ENCODE peak calls at places on chromosomes 2 and 18, in nine cellular contexts. G is C1 segment of cervical spinal cord; B is astrocyte of the cerebellum; U is A172; W is ovary; T is effector memory CD4-positive, alpha-beta T cell; F is stimulated activated effector memory CD8-positive, alpha-beta T cell treated with anti-CD3 and anti-CD28 coated beads, Interleukin-12 subunit alpha, Interleukin-12 subunit beta, amount 100 ng/mL, for 72 hours; J is NCI-H2029 treated with DMSO at 0.1 percent for 48 hours; E is KBM-7. L is an unnamed sample.

GRCh38 chr18:2948038-2948437 is 64.9 kb downstream of the LPIN2 start:
- DNase-seq in B (peak), T (no peak), J (no peak), W (no peak), F (no peak), G (no peak), U (peak), E (peak), L (no peak)

GRCh38 chr2:160428425-160428763 is 65.2 kb downstream of the RBMS1 start:
- DNase-seq in W (no peak), B (no peak), F (no peak), G (no peak), E (peak), J (no peak), U (no peak), T (no peak), L (no peak)

GRCh38 chr18:37253424-37254255 is 312.0 kb downstream of the CELF4 start:
- DNase-seq in W (no peak), F (no peak), J (no peak), G (no peak), U (no peak), E (no peak), T (no peak), B (no peak), L (no peak)

GRCh38 chr2:201151127-201152074 is 31.5 kb upstream of the CASP10 start:
- DNase-seq in J (no peak), F (no peak), B (peak), W (no peak), G (no peak), T (no peak), E (peak), U (peak), L (no peak)

GRCh38 chr2:26710743-26711456 is 18.4 kb downstream of the KCNK3 start:
- DNase-seq in B (no peak), J (no peak), T (no peak), G (no peak), F (no peak), E (no peak), U (no peak), W (no peak), L (no peak)

GRCh38 chr2:105454801-105455485 is 56.1 kb upstream of the FHL2 start:
- DNase-seq in E (peak), G (no peak), T (no peak), U (peak), W (peak), B (peak), J (no peak), F (no peak), L (no peak)

GRCh38 chr18:53567935-53568574 is 656.4 kb downstream of the MBD2 start:
- DNase-seq in B (peak), W (no peak), T (no peak), E (peak), J (no peak), G (no peak), F (no peak), U (peak), L (no peak)

GRCh38 chr2:96143848-96144480 is 1.3 kb downstream of the DUSP2 start:
- DNase-seq in F (peak), U (no peak), E (no peak), W (peak), T (no peak), J (no peak), G (no peak), B (no peak), L (peak)

GRCh38 chr2:27964067-27964466 is 73.5 kb downstream of the BABAM2 start:
- DNase-seq in B (no peak), E (no peak), G (no peak), J (no peak), T (no peak), W (no peak), F (no peak), U (no peak), L (no peak)

GRCh38 chr2:72887836-72888437 is 729 bp downstream of the SPR start:
- DNase-seq in U (peak), W (peak), J (peak), F (peak), T (no peak), G (peak), E (peak), B (peak), L (peak)

GRCh38 chr2:28293416-28293815 is 99.2 kb upstream of the FOSL2 start:
- DNase-seq in U (no peak), F (no peak), W (no peak), T (no peak), J (no peak), G (no peak), B (no peak), E (no peak), L (no peak)

GRCh38 chr2:231683292-231683898 is 24.9 kb upstream of the PTMA start:
- DNase-seq in B (no peak), T (no peak), F (no peak), W (no peak), J (no peak), U (no peak), E (no peak), G (no peak), L (no peak)

GRCh38 chr2:31240406-31241365 is 6.7 kb downstream of the EHD3 start:
- DNase-seq in U (no peak), B (no peak), T (no peak), J (no peak), W (no peak), E (no peak), F (no peak), G (no peak), L (no peak)

GRCh38 chr2:43488737-43489136 is 107.1 kb downstream of the THADA start:
- DNase-seq in F (no peak), W (no peak), E (no peak), B (no peak), G (no peak), T (no peak), U (no peak), J (no peak), L (no peak)

GRCh38 chr2:200456567-200456966 is 53.3 kb downstream of the KCTD18 start:
- DNase-seq in U (no peak), G (no peak), F (no peak), W (no peak), T (no peak), B (no peak), E (no peak), J (no peak), L (no peak)

GRCh38 chr2:3470856-3471737 is 48.2 kb downstream of the ADI1 start:
- DNase-seq in U (peak), F (no peak), W (no peak), G (no peak), B (no peak), T (no peak), E (no peak), J (no peak), L (no peak)

GRCh38 chr2:7191927-7192326 is 274.7 kb downstream of the RNF144A start:
- DNase-seq in F (no peak), U (peak), J (no peak), E (no peak), B (peak), T (no peak), G (no peak), W (no peak), L (no peak)

GRCh38 chr2:162465430-162465829 is 121.5 kb downstream of the GCA start:
- DNase-seq in G (no peak), F (no peak), E (no peak), T (no peak), B (no peak), W (no peak), U (no peak), J (no peak), L (no peak)

GRCh38 chr18:8114480-8114879 is 494.8 kb upstream of the RAB12 start:
- DNase-seq in T (no peak), J (no peak), F (no peak), E (no peak), W (no peak), G (no peak), B (no peak), U (no peak), L (no peak)

GRCh38 chr2:228841877-228842276 is 429.2 kb downstream of the PID1 start:
- DNase-seq in E (no peak), G (no peak), W (no peak), U (no peak), F (no peak), J (peak), B (no peak), T (no peak), L (no peak)

GRCh38 chr2:132621131-132621875 is 48.7 kb downstream of the LYPD1 start:
- DNase-seq in E (no peak), G (no peak), B (no peak), J (peak), F (no peak), W (no peak), U (peak), T (no peak), L (no peak)

GRCh38 chr2:3634631-3635091 is 23.3 kb upstream of the ALLC start:
- DNase-seq in W (peak), U (no peak), G (no peak), E (no peak), F (no peak), J (no peak), B (no peak), T (no peak), L (no peak)

GRCh38 chr2:239181601-239182471 is 219.0 kb downstream of the HDAC4 start:
- DNase-seq in U (no peak), F (no peak), E (no peak), J (no peak), T (no peak), W (peak), B (no peak), G (no peak), L (no peak)

GRCh38 chr2:105578166-105578565 is 166.5 kb upstream of the NCK2 start:
- DNase-seq in J (no peak), G (no peak), U (no peak), B (no peak), F (no peak), E (no peak), W (no peak), T (no peak), L (no peak)

GRCh38 chr2:239337877-239338484 is 62.8 kb downstream of the HDAC4 start:
- DNase-seq in G (no peak), U (no peak), J (peak), B (no peak), E (no peak), W (no peak), T (no peak), F (no peak), L (no peak)

GRCh38 chr18:614193-614592 is 17.4 kb downstream of the CLUL1 start:
- DNase-seq in J (no peak), B (no peak), G (no peak), E (no peak), U (no peak), F (no peak), T (no peak), W (no peak), L (no peak)

GRCh38 chr2:207513577-207514257 is 16.0 kb upstream of the CREB1 start:
- DNase-seq in F (no peak), J (no peak), B (peak), W (no peak), U (peak), E (no peak), G (no peak), T (no peak), L (no peak)

GRCh38 chr18:62418258-62418657 is 93.1 kb downstream of the TNFRSF11A start:
- DNase-seq in G (no peak), W (no peak), F (no peak), B (no peak), U (no peak), E (no peak), J (no peak), T (no peak), L (no peak)

GRCh38 chr18:60506190-60506589 is 133.6 kb upstream of the MC4R start:
- DNase-seq in W (no peak), F (no peak), B (no peak), E (no peak), U (no peak), T (no peak), J (no peak), G (no peak), L (no peak)

GRCh38 chr2:240954436-240955305 is 43.7 kb upstream of the SNED1 start:
- DNase-seq in U (no peak), W (no peak), E (no peak), B (no peak), F (no peak), T (no peak), J (no peak), G (no peak), L (no peak)

GRCh38 chr2:209830722-209831465 is 59.3 kb downstream of the UNC80 start:
- DNase-seq in G (no peak), E (no peak), W (no peak), F (no peak), T (no peak), J (no peak), B (no peak), U (no peak), L (no peak)

GRCh38 chr2:235446082-235446481 is 47.8 kb upstream of the AGAP1 start:
- DNase-seq in F (no peak), G (no peak), W (no peak), E (no peak), J (no peak), T (no peak), U (no peak), B (no peak), L (no peak)

L was measured in T-helper 1 cell.